ENCODE peak calls at places on chromosomes 13 and 19, in four cellular contexts. H is lower leg skin; P is A549; M is effector memory CD4-positive, alpha-beta T cell. W is an unnamed sample.

GRCh38 chr19:13997637-13997962 is 8.5 kb downstream of the RFX1 start:
- DNase-seq in P (no peak), H (no peak), M (no peak), W (no peak)

GRCh38 chr13:31009166-31009565 is 76.7 kb downstream of the TEX26 start:
- DNase-seq in M (no peak), H (no peak), P (no peak), W (no peak)

GRCh38 chr13:44906758-44907157 is 82.5 kb downstream of the NUFIP1 start:
- DNase-seq in M (no peak), P (no peak), H (no peak), W (no peak)

GRCh38 chr19:19371056-19371455 is 34.4 kb upstream of the GATAD2A start:
- DNase-seq in H (no peak), M (no peak), P (peak), W (no peak)

GRCh38 chr19:18049390-18049789 is 37.3 kb downstream of the IL12RB1 start:
- DNase-seq in M (no peak), H (peak), P (no peak), W (no peak)

GRCh38 chr19:11195169-11195568 is 2.2 kb downstream of the KANK2 start:
- DNase-seq in H (no peak), P (no peak), M (no peak), W (no peak)

GRCh38 chr13:32617112-32617511 is 30.9 kb downstream of the PDS5B start:
- DNase-seq in P (no peak), M (no peak), H (no peak), W (no peak)

GRCh38 chr19:45598267-45599011 is 3.6 kb downstream of the GPR4 start:
- DNase-seq in M (no peak), P (no peak), H (no peak), W (no peak)

GRCh38 chr13:40344270-40345148 is 321.9 kb downstream of the FOXO1 start:
- DNase-seq in P (peak), H (no peak), M (no peak), W (no peak)

GRCh38 chr13:40342461-40342860 is 324.0 kb downstream of the FOXO1 start:
- DNase-seq in P (no peak), M (no peak), H (no peak), W (no peak)

GRCh38 chr13:40343550-40344269 is 322.7 kb downstream of the FOXO1 start:
- DNase-seq in P (no peak), M (no peak), H (no peak), W (no peak)

GRCh38 chr13:40341501-40341900 is 324.9 kb downstream of the FOXO1 start:
- DNase-seq in H (no peak), P (no peak), M (no peak), W (no peak)

GRCh38 chr13:40342901-40343300 is 323.5 kb downstream of the FOXO1 start:
- DNase-seq in P (no peak), H (no peak), M (no peak), W (no peak)
- H3K4me3 ChIP-seq in P (no peak), H (no peak), M (no peak), W (no peak)

DNA sequence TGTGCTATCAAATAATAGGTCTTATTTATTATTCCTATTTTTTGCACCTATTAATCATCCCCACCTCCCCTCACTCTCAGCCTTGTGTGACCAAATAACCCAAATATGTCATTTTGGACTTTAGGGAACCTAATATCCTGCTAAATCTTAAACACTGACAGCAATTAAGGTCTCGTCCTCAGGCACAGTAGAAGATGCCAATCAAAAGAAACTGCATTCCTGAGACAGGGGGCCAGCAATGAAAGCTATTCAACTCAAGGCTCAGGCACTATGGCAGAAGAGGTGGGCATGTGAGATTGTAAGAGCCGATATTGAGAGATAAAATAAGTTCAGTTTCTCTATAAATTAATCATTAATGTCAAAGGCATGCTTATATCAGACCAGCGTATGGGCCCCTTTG is 1437.7 kb upstream of the PCDH9 start:
- DNase-seq in M (no peak), H (no peak), P (no peak), W (no peak)
- H3K4me3 ChIP-seq in M (no peak), H (no peak), P (no peak), W (no peak)

GRCh38 chr19:15291666-15292065 is 40.7 kb downstream of the BRD4 start:
- DNase-seq in H (no peak), P (no peak), M (no peak), W (no peak)
- H3K4me3 ChIP-seq in H (no peak), P (no peak), M (no peak), W (no peak)

GRCh38 chr13:85709072-85709471 is 90.1 kb downstream of the SLITRK6 start:
- DNase-seq in P (peak), H (no peak), M (no peak), W (no peak)
- H3K4me3 ChIP-seq in P (no peak), H (no peak), M (no peak), W (no peak)

DNA sequence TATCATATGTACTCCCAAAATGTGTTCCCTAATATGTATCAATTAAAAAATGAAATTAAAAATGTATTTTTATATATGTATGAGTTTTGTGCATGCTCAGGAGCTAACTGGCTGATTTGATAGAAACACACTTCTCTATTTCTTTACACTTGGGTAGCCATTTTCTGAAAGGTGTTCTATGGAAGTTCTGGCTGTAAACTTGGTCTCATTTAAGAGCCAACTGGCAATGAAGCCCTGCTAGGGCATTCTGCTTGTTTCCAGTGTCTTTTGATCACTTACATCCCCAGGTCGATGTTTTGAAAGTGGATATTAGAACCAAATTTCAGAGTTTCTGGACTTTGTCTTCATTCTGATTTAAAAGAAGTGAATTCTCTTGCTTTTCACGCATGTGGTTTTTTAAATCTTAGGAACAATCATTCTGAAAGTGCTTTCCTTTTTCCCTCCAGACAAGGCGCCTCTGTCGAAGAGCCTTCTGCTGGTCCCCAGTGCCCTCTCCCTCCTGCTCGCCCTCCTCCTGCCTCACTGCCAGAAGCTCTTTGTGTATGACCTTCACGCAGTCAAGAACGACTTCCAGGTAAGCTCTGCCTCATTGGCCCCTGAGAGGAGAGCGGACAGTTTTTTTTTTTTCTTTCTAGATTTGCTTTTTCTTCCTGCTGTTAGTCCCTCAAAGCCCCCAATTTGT is 20.1 kb downstream of the GPR18 start:
- DNase-seq in H (no peak), M (no peak), P (no peak), W (no peak)
- H3K4me3 ChIP-seq in H (no peak), M (peak), P (no peak), W (peak)

DNA sequence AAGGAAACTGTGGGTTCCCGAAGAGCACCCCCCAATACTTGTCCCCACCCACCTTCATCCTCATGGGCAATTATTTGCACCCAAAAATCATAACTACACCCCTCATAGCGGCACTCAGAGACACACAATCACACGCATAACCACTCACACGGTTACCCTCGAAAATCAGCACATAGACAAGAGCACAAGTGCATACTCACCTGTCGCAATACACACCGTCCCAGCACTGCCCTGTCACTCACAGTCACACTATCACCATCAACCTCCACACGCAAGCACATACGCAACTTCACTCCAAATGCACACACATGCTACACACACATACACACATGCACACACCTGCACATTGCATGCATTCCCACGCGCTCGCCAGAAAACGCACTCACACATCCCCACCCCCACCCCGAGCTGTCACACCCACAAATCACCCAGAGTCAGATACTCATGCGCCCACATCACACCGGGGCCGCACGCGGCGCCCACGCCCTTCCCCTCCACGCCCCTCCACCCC is 535 bp downstream of the COL5A3 start:
- DNase-seq in H (no peak), M (no peak), P (no peak), W (no peak)
- H3K4me3 ChIP-seq in H (peak), M (no peak), P (peak), W (no peak)

DNA sequence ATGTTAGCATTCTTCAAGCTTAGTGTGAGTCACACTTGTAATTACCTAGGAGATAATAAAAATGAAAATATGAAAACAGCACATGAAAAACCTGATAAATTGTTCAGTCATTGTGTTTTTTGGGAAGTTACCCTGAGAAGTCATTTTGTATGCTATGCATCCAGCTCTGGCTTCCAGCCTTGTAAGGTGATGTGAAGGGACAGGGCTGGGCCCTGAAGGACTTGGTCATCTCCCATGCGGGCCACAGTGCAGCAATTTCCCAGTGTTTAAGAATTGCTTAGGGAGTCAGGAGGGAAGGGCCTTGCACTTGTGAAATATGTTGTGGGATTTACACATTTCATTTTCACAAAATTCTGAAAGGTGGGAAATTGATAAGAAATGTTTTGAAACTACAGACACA is 41.3 kb downstream of the ARHGEF7 start:
- DNase-seq in M (no peak), P (no peak), H (no peak), W (no peak)
- H3K4me3 ChIP-seq in M (no peak), P (no peak), H (no peak), W (no peak)

GRCh38 chr13:110976785-110977184 is 61.9 kb upstream of the ANKRD10 start:
- DNase-seq in P (no peak), H (no peak), M (no peak), W (no peak)

GRCh38 chr13:110971486-110971885 is 56.6 kb upstream of the ANKRD10 start:
- DNase-seq in M (no peak), H (peak), P (no peak), W (no peak)

GRCh38 chr13:110978390-110978789 is 63.5 kb upstream of the ANKRD10 start:
- DNase-seq in H (no peak), M (no peak), P (no peak), W (no peak)

GRCh38 chr13:110973007-110973700 is 58.3 kb upstream of the ANKRD10 start:
- DNase-seq in H (no peak), P (no peak), M (no peak), W (no peak)
- H3K4me3 ChIP-seq in H (no peak), P (no peak), M (no peak), W (no peak)

DNA sequence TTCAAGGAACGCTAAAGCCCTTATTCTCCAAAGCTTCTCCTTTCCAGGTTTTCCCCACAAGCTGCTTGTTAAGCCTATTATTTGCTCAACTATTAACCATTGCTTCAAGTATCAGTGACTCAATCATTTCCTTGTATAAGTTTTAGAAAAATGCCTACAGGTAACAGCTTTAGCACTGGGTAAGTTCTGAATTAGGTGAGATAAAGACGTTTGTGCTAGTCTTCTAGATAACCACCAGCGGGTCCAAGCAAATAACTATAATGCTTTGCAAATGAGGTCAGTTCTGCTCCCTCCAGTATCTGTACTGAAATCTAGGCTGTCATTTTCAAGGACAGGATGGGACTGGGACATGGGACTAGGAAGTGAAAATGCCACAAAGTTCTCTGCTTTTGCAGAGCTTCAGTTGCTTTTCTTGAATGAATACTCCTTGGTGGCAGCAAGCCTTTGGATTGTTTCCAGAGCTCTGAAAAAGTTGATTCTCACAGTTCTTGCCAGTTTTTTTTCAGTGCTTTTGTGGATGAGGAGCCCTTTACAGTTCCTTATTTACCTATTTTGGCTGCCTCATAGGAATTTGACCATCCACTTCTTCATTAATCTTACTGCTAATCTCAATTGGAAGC is 1487.7 kb downstream of the EFNB2 start:
- DNase-seq in M (no peak), P (no peak), H (no peak), W (no peak)
- H3K4me3 ChIP-seq in M (no peak), P (no peak), H (no peak), W (no peak)

W was measured in CD4-positive, alpha-beta memory T cell.